ENCODE peak calls at places on chromosomes 4 and X, in ten cellular contexts. G, Z, J, D, H, R, I, N, P and A are unnamed samples.

GRCh38 chr4:119046263-119046662 is 89.4 kb upstream of the MYOZ2 start:
- DNase-seq in G (no peak), Z (no peak), J (peak; percentile 80), D (no peak), H (peak; percentile 23), R (peak; percentile 83), I (no peak), N (no peak), P (no peak), A (peak; percentile 79)

GRCh38 chrX:16320765-16321355 is 153.6 kb downstream of the MAGEB17 start:
- DNase-seq in G (peak; percentile 18), Z (no peak), J (no peak), D (no peak), H (no peak), R (no peak), I (no peak), N (no peak), P (no peak), A (no peak)

GRCh38 chr4:1621996-1622637 is 62.0 kb downstream of the FAM53A start:
- DNase-seq in G (no peak), Z (no peak), J (no peak), D (no peak), H (no peak), R (no peak), I (no peak), N (no peak), P (no peak), A (no peak)

GRCh38 chrX:64850371-64851082 is 125.7 kb downstream of the ZC4H2 start:
- DNase-seq in G (no peak), Z (no peak), J (no peak), D (peak; percentile 67), H (no peak), R (no peak), I (no peak), N (no peak), P (no peak), A (no peak)

GRCh38 chrX:100643943-100644587 is at the start of gene SRPX2:
- DNase-seq in G (peak; percentile 81), Z (no peak), J (peak; percentile 45), D (no peak), H (no peak), R (peak; percentile 21), I (peak; percentile 88), N (no peak), P (no peak), A (peak; percentile 84)

GRCh38 chr4:102174800-102175199 is 170.5 kb downstream of the SLC39A8 start:
- DNase-seq in G (peak; percentile 44), Z (no peak), J (no peak), D (no peak), H (no peak), R (no peak), I (peak; percentile 32), N (no peak), P (no peak), A (no peak)

GRCh38 chrX:53255738-53256191 is 25.6 kb downstream of the IQSEC2 start:
- DNase-seq in G (no peak), Z (no peak), J (no peak), D (no peak), H (no peak), R (no peak), I (no peak), N (no peak), P (no peak), A (no peak)

GRCh38 chrX:107739541-107739940 is 36.0 kb downstream of the TSC22D3 start:
- DNase-seq in G (no peak), Z (no peak), J (no peak), D (no peak), H (no peak), R (no peak), I (no peak), N (no peak), P (no peak), A (no peak)

GRCh38 chr4:105192910-105193309 is 46.2 kb downstream of the TET2 start:
- DNase-seq in G (no peak), Z (no peak), J (no peak), D (no peak), H (no peak), R (no peak), I (no peak), N (no peak), P (peak; percentile 47), A (no peak)
- H3K27ac ChIP-seq in G (no peak overlapping the region), Z (no peak overlapping the region), J (no peak overlapping the region), D (no peak overlapping the region), H (no peak overlapping the region), R (peak overlapping the region; percentile 53), I (no peak overlapping the region), N (no peak overlapping the region), P (no peak overlapping the region), A (peak overlapping the region; percentile 55)

GRCh38 chr4:143558286-143558685 is 44.8 kb downstream of the SMARCA5 start:
- DNase-seq in G (no peak), Z (no peak), J (no peak), D (no peak), H (no peak), R (no peak), I (no peak), N (no peak), P (no peak), A (no peak)

GRCh38 chr4:143558823-143559756 is 45.6 kb downstream of the SMARCA5 start:
- DNase-seq in G (peak; percentile 24), Z (peak; percentile 66), J (peak; percentile 55), D (peak; percentile 81), H (peak; percentile 57), R (peak; percentile 54), I (peak; percentile 86), N (peak; percentile 86), P (peak; percentile 86), A (no peak)

GRCh38 chr4:143564472-143564871 is 51.0 kb downstream of the SMARCA5 start:
- DNase-seq in G (no peak), Z (no peak), J (no peak), D (no peak), H (no peak), R (no peak), I (no peak), N (no peak), P (no peak), A (no peak)

GRCh38 chr4:143555676-143556075 is 42.2 kb downstream of the SMARCA5 start:
- DNase-seq in G (no peak), Z (no peak), J (no peak), D (no peak), H (no peak), R (no peak), I (no peak), N (no peak), P (no peak), A (no peak)

DNA sequence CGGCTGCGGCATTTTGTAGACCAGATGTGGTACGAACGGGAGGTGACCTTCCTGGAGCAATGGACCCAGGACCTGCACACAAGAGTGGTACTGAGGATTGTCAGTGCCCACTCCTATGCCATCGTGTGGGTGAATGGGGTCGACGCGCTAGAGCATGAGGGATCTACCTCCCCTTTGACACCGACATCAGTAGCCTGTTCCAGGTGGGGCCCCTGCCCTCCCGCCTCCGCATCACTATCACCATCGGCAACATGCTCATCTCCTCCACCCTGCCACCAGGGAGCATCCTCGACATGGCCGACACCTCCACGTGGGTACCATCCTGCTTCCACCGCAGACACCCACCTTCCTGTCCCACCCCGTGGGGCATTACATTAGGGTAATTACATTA is 46.2 kb downstream of the SMARCA5 start:
- DNase-seq in G (no peak), Z (peak; percentile 15), J (no peak), D (no peak), H (no peak), R (no peak), I (no peak), N (no peak), P (no peak), A (no peak)
- H3K27ac ChIP-seq in G (no peak overlapping the region), Z (peak overlapping the region; percentile 66), J (no peak overlapping the region), D (peak overlapping the region; percentile 70), H (no peak overlapping the region), R (peak overlapping the region; percentile 70), I (no peak overlapping the region), N (no peak overlapping the region), P (no peak overlapping the region), A (no peak overlapping the region)

GRCh38 chrX:46582964-46583363 is 9.4 kb downstream of the CHST7 start:
- DNase-seq in G (peak; percentile 69), Z (no peak), J (no peak), D (no peak), H (no peak), R (no peak), I (no peak), N (no peak), P (no peak), A (no peak)

GRCh38 chrX:46587158-46587557 is 13.6 kb downstream of the CHST7 start:
- DNase-seq in G (peak; percentile 62), Z (no peak), J (no peak), D (no peak), H (no peak), R (no peak), I (no peak), N (no peak), P (no peak), A (no peak)

GRCh38 chrX:46589977-46590723 is 16.6 kb downstream of the CHST7 start:
- DNase-seq in G (no peak), Z (no peak), J (no peak), D (no peak), H (no peak), R (no peak), I (peak; percentile 81), N (no peak), P (no peak), A (no peak)

GRCh38 chrX:46587753-46588171 is 14.2 kb downstream of the CHST7 start:
- DNase-seq in G (no peak), Z (no peak), J (no peak), D (no peak), H (no peak), R (peak; percentile 17), I (no peak), N (no peak), P (no peak), A (no peak)

DNA sequence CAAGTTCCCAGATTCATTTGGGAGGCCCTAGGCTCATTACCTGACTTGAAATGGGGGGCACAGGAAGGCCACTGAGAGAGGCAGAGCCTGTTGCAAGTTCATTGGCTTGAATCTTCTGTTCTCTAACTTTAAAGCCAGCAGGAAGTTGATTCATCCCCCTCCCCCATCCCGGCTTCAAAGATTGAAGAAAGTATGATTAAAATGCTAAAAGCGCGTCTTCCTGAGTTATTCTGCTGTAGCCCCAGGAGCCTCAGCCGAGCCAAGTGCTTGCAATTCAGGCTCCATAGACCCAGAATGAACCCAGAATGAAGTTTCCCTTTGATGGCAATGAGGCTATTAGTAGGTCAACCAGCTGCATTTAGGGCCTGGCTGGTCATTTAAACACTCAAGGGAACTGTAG is 14.7 kb downstream of the CHST7 start:
- DNase-seq in G (peak; percentile 75), Z (no peak), J (peak; percentile 49), D (peak; percentile 61), H (no peak), R (peak; percentile 41), I (peak; percentile 22), N (no peak), P (no peak), A (peak; percentile 73)
- H3K27ac ChIP-seq in G (peak overlapping the region; percentile 81), Z (no peak overlapping the region), J (peak overlapping the region; percentile 33), D (no peak overlapping the region), H (no peak overlapping the region), R (peak overlapping the region; percentile 85), I (peak overlapping the region; percentile 1), N (peak overlapping the region; percentile 11), P (no peak overlapping the region), A (peak overlapping the region; percentile 70)

DNA sequence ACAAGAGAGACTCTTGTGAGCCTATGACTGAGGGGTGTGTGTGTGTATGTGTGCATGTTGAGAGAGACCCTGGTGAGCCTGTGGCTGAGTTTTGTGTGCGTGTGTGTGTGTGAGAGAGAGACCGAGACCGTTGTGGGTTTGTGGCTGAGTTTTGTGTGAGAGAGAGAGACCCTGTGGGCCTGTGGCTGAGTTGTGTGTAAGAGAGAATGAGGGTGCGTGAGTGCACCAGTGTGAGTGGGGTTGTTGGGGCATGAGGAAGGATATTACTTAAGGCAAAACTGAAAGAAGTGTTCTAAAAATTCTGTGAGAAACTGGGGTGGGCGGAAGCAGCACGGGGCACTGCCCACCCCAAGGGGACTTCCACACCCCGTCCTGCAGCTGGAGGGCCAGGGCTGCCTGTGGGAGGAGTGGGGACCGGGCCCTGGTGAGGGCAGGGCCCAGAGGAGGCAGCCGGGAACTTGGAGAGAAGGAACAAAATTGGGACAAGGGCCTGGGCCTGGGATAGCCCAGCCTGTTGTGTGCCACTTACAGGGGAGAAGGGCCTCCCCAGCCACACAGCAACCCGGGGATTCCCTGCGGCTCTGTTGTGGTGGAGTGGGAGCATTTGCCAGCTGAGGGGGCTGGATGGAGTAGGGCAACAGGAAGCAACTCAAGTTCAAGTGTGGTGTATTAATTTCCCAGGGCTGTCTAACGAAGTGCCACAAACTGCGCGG is 22.0 kb downstream of the TMEM131L start:
- DNase-seq in G (peak; percentile 28), Z (peak; percentile 78), J (no peak), D (peak; percentile 82), H (no peak), R (no peak), I (no peak), N (no peak), P (no peak), A (no peak)
- H3K27ac ChIP-seq in G (peak overlapping the region; percentile 70), Z (peak overlapping the region; percentile 58), J (peak overlapping the region; percentile 87), D (peak overlapping the region; percentile 54), H (no peak overlapping the region), R (peak overlapping the region; percentile 86), I (peak overlapping the region; percentile 99), N (peak overlapping the region; percentile 75), P (no peak overlapping the region), A (peak overlapping the region; percentile 82)